ENCODE peak calls at places on chromosomes 11 and 22, in nine cellular contexts. One of them, this sample, is unnamed.

GRCh38 chr22:44214764-44215163 is 34.0 kb downstream of the PARVG start:
- DNase-seq in stimulated activated naive CD8-positive, alpha-beta T cell treated with anti-CD3 and anti-CD28 coated beads, Interleukin-15, amount 100 ng/mL, for 72 hours: no peak
- DNase-seq in stimulated activated CD4-positive, alpha-beta T cell treated with anti-CD3 and anti-CD28 coated beads, Interleukin-1b, Interleukin-23, amount 100 ng/mL, for 48 hours: no peak
- DNase-seq in T-helper 1 cell: no peak
- DNase-seq in NCI-H1436 treated with DMSO at 0.1 percent for 48 hours: no peak
- DNase-seq in NCI-H1105: no peak
- DNase-seq in AG08395: no peak
- DNase-seq in stimulated activated CD8-positive, alpha-beta memory T cell treated with anti-CD3 and anti-CD28 coated beads, Interleukin-15, amount 100 ng/mL, for 24 hours: no peak
- DNase-seq in A172: no peak
- DNase-seq in this sample: no peak

GRCh38 chr11:2576536-2576935 is 123.3 kb downstream of the KCNQ1OT1 start:
- DNase-seq in stimulated activated naive CD8-positive, alpha-beta T cell treated with anti-CD3 and anti-CD28 coated beads, Interleukin-15, amount 100 ng/mL, for 72 hours: peak
- DNase-seq in stimulated activated CD4-positive, alpha-beta T cell treated with anti-CD3 and anti-CD28 coated beads, Interleukin-1b, Interleukin-23, amount 100 ng/mL, for 48 hours: no peak
- DNase-seq in T-helper 1 cell: no peak
- DNase-seq in NCI-H1436 treated with DMSO at 0.1 percent for 48 hours: no peak
- DNase-seq in NCI-H1105: no peak
- DNase-seq in AG08395: no peak
- DNase-seq in stimulated activated CD8-positive, alpha-beta memory T cell treated with anti-CD3 and anti-CD28 coated beads, Interleukin-15, amount 100 ng/mL, for 24 hours: no peak
- DNase-seq in A172: no peak
- DNase-seq in this sample: no peak

GRCh38 chr11:32466279-32466915 is 31.1 kb upstream of the WT1 start:
- DNase-seq in stimulated activated naive CD8-positive, alpha-beta T cell treated with anti-CD3 and anti-CD28 coated beads, Interleukin-15, amount 100 ng/mL, for 72 hours: no peak
- DNase-seq in stimulated activated CD4-positive, alpha-beta T cell treated with anti-CD3 and anti-CD28 coated beads, Interleukin-1b, Interleukin-23, amount 100 ng/mL, for 48 hours: no peak
- DNase-seq in T-helper 1 cell: no peak
- DNase-seq in NCI-H1436 treated with DMSO at 0.1 percent for 48 hours: no peak
- DNase-seq in NCI-H1105: no peak
- DNase-seq in AG08395: no peak
- DNase-seq in stimulated activated CD8-positive, alpha-beta memory T cell treated with anti-CD3 and anti-CD28 coated beads, Interleukin-15, amount 100 ng/mL, for 24 hours: no peak
- DNase-seq in A172: peak
- DNase-seq in this sample: no peak

GRCh38 chr11:63670738-63671321 is 346 bp downstream of the ATL3 start:
- DNase-seq in stimulated activated naive CD8-positive, alpha-beta T cell treated with anti-CD3 and anti-CD28 coated beads, Interleukin-15, amount 100 ng/mL, for 72 hours: peak
- DNase-seq in stimulated activated CD4-positive, alpha-beta T cell treated with anti-CD3 and anti-CD28 coated beads, Interleukin-1b, Interleukin-23, amount 100 ng/mL, for 48 hours: peak
- DNase-seq in T-helper 1 cell: no peak
- DNase-seq in NCI-H1436 treated with DMSO at 0.1 percent for 48 hours: no peak
- DNase-seq in NCI-H1105: peak
- DNase-seq in AG08395: peak
- DNase-seq in stimulated activated CD8-positive, alpha-beta memory T cell treated with anti-CD3 and anti-CD28 coated beads, Interleukin-15, amount 100 ng/mL, for 24 hours: no peak
- DNase-seq in A172: no peak
- DNase-seq in this sample: peak

GRCh38 chr22:46058591-46059519 is 81.9 kb upstream of the WNT7B start:
- DNase-seq in stimulated activated naive CD8-positive, alpha-beta T cell treated with anti-CD3 and anti-CD28 coated beads, Interleukin-15, amount 100 ng/mL, for 72 hours: no peak
- DNase-seq in stimulated activated CD4-positive, alpha-beta T cell treated with anti-CD3 and anti-CD28 coated beads, Interleukin-1b, Interleukin-23, amount 100 ng/mL, for 48 hours: no peak
- DNase-seq in T-helper 1 cell: no peak
- DNase-seq in NCI-H1436 treated with DMSO at 0.1 percent for 48 hours: no peak
- DNase-seq in NCI-H1105: peak
- DNase-seq in AG08395: no peak
- DNase-seq in stimulated activated CD8-positive, alpha-beta memory T cell treated with anti-CD3 and anti-CD28 coated beads, Interleukin-15, amount 100 ng/mL, for 24 hours: no peak
- DNase-seq in A172: no peak
- DNase-seq in this sample: no peak

GRCh38 chr11:17528181-17528691 is 16.0 kb downstream of the USH1C start:
- DNase-seq in stimulated activated naive CD8-positive, alpha-beta T cell treated with anti-CD3 and anti-CD28 coated beads, Interleukin-15, amount 100 ng/mL, for 72 hours: peak
- DNase-seq in stimulated activated CD4-positive, alpha-beta T cell treated with anti-CD3 and anti-CD28 coated beads, Interleukin-1b, Interleukin-23, amount 100 ng/mL, for 48 hours: peak
- DNase-seq in T-helper 1 cell: no peak
- DNase-seq in NCI-H1436 treated with DMSO at 0.1 percent for 48 hours: no peak
- DNase-seq in NCI-H1105: no peak
- DNase-seq in AG08395: peak
- DNase-seq in stimulated activated CD8-positive, alpha-beta memory T cell treated with anti-CD3 and anti-CD28 coated beads, Interleukin-15, amount 100 ng/mL, for 24 hours: no peak
- DNase-seq in A172: peak
- DNase-seq in this sample: peak

GRCh38 chr11:114086394-114086793 is 26.9 kb downstream of the ZBTB16 start:
- DNase-seq in stimulated activated naive CD8-positive, alpha-beta T cell treated with anti-CD3 and anti-CD28 coated beads, Interleukin-15, amount 100 ng/mL, for 72 hours: no peak
- DNase-seq in stimulated activated CD4-positive, alpha-beta T cell treated with anti-CD3 and anti-CD28 coated beads, Interleukin-1b, Interleukin-23, amount 100 ng/mL, for 48 hours: no peak
- DNase-seq in T-helper 1 cell: no peak
- DNase-seq in NCI-H1436 treated with DMSO at 0.1 percent for 48 hours: no peak
- DNase-seq in NCI-H1105: no peak
- DNase-seq in AG08395: no peak
- DNase-seq in stimulated activated CD8-positive, alpha-beta memory T cell treated with anti-CD3 and anti-CD28 coated beads, Interleukin-15, amount 100 ng/mL, for 24 hours: no peak
- DNase-seq in A172: no peak
- DNase-seq in this sample: no peak

GRCh38 chr11:48020092-48020755 is 39.9 kb downstream of the PTPRJ start:
- DNase-seq in stimulated activated naive CD8-positive, alpha-beta T cell treated with anti-CD3 and anti-CD28 coated beads, Interleukin-15, amount 100 ng/mL, for 72 hours: peak
- DNase-seq in stimulated activated CD4-positive, alpha-beta T cell treated with anti-CD3 and anti-CD28 coated beads, Interleukin-1b, Interleukin-23, amount 100 ng/mL, for 48 hours: peak
- DNase-seq in T-helper 1 cell: no peak
- DNase-seq in NCI-H1436 treated with DMSO at 0.1 percent for 48 hours: no peak
- DNase-seq in NCI-H1105: no peak
- DNase-seq in AG08395: no peak
- DNase-seq in stimulated activated CD8-positive, alpha-beta memory T cell treated with anti-CD3 and anti-CD28 coated beads, Interleukin-15, amount 100 ng/mL, for 24 hours: no peak
- DNase-seq in A172: no peak
- DNase-seq in this sample: no peak

GRCh38 chr22:24115247-24116207 is 65.8 kb upstream of the SUSD2 start:
- DNase-seq in stimulated activated naive CD8-positive, alpha-beta T cell treated with anti-CD3 and anti-CD28 coated beads, Interleukin-15, amount 100 ng/mL, for 72 hours: no peak
- DNase-seq in stimulated activated CD4-positive, alpha-beta T cell treated with anti-CD3 and anti-CD28 coated beads, Interleukin-1b, Interleukin-23, amount 100 ng/mL, for 48 hours: no peak
- DNase-seq in T-helper 1 cell: no peak
- DNase-seq in NCI-H1436 treated with DMSO at 0.1 percent for 48 hours: no peak
- DNase-seq in NCI-H1105: no peak
- DNase-seq in AG08395: no peak
- DNase-seq in stimulated activated CD8-positive, alpha-beta memory T cell treated with anti-CD3 and anti-CD28 coated beads, Interleukin-15, amount 100 ng/mL, for 24 hours: no peak
- DNase-seq in A172: no peak
- DNase-seq in this sample: no peak

GRCh38 chr11:78929092-78929905 is 354.6 kb upstream of the NARS2 start:
- DNase-seq in stimulated activated naive CD8-positive, alpha-beta T cell treated with anti-CD3 and anti-CD28 coated beads, Interleukin-15, amount 100 ng/mL, for 72 hours: no peak
- DNase-seq in stimulated activated CD4-positive, alpha-beta T cell treated with anti-CD3 and anti-CD28 coated beads, Interleukin-1b, Interleukin-23, amount 100 ng/mL, for 48 hours: no peak
- DNase-seq in T-helper 1 cell: no peak
- DNase-seq in NCI-H1436 treated with DMSO at 0.1 percent for 48 hours: no peak
- DNase-seq in NCI-H1105: no peak
- DNase-seq in AG08395: no peak
- DNase-seq in stimulated activated CD8-positive, alpha-beta memory T cell treated with anti-CD3 and anti-CD28 coated beads, Interleukin-15, amount 100 ng/mL, for 24 hours: no peak
- DNase-seq in A172: no peak
- DNase-seq in this sample: no peak

GRCh38 chr11:70202898-70203748 is at the start of gene FADD:
- DNase-seq in stimulated activated naive CD8-positive, alpha-beta T cell treated with anti-CD3 and anti-CD28 coated beads, Interleukin-15, amount 100 ng/mL, for 72 hours: peak
- DNase-seq in stimulated activated CD4-positive, alpha-beta T cell treated with anti-CD3 and anti-CD28 coated beads, Interleukin-1b, Interleukin-23, amount 100 ng/mL, for 48 hours: peak
- DNase-seq in T-helper 1 cell: peak
- DNase-seq in NCI-H1436 treated with DMSO at 0.1 percent for 48 hours: peak
- DNase-seq in NCI-H1105: peak
- DNase-seq in AG08395: peak
- DNase-seq in stimulated activated CD8-positive, alpha-beta memory T cell treated with anti-CD3 and anti-CD28 coated beads, Interleukin-15, amount 100 ng/mL, for 24 hours: peak
- DNase-seq in A172: peak
- DNase-seq in this sample: peak

GRCh38 chr22:46941958-46942815 is 179.7 kb downstream of the TBC1D22A start:
- DNase-seq in stimulated activated naive CD8-positive, alpha-beta T cell treated with anti-CD3 and anti-CD28 coated beads, Interleukin-15, amount 100 ng/mL, for 72 hours: no peak
- DNase-seq in stimulated activated CD4-positive, alpha-beta T cell treated with anti-CD3 and anti-CD28 coated beads, Interleukin-1b, Interleukin-23, amount 100 ng/mL, for 48 hours: no peak
- DNase-seq in T-helper 1 cell: no peak
- DNase-seq in NCI-H1436 treated with DMSO at 0.1 percent for 48 hours: no peak
- DNase-seq in NCI-H1105: no peak
- DNase-seq in AG08395: no peak
- DNase-seq in stimulated activated CD8-positive, alpha-beta memory T cell treated with anti-CD3 and anti-CD28 coated beads, Interleukin-15, amount 100 ng/mL, for 24 hours: no peak
- DNase-seq in A172: peak
- DNase-seq in this sample: no peak

GRCh38 chr11:32671051-32671450 is 87.4 kb downstream of the EIF3M start:
- DNase-seq in stimulated activated naive CD8-positive, alpha-beta T cell treated with anti-CD3 and anti-CD28 coated beads, Interleukin-15, amount 100 ng/mL, for 72 hours: no peak
- DNase-seq in stimulated activated CD4-positive, alpha-beta T cell treated with anti-CD3 and anti-CD28 coated beads, Interleukin-1b, Interleukin-23, amount 100 ng/mL, for 48 hours: no peak
- DNase-seq in T-helper 1 cell: no peak
- DNase-seq in NCI-H1436 treated with DMSO at 0.1 percent for 48 hours: no peak
- DNase-seq in NCI-H1105: no peak
- DNase-seq in AG08395: no peak
- DNase-seq in stimulated activated CD8-positive, alpha-beta memory T cell treated with anti-CD3 and anti-CD28 coated beads, Interleukin-15, amount 100 ng/mL, for 24 hours: no peak
- DNase-seq in A172: no peak
- DNase-seq in this sample: no peak

GRCh38 chr22:26477341-26477731 is 6.2 kb downstream of the HPS4 start:
- DNase-seq in stimulated activated naive CD8-positive, alpha-beta T cell treated with anti-CD3 and anti-CD28 coated beads, Interleukin-15, amount 100 ng/mL, for 72 hours: no peak
- DNase-seq in stimulated activated CD4-positive, alpha-beta T cell treated with anti-CD3 and anti-CD28 coated beads, Interleukin-1b, Interleukin-23, amount 100 ng/mL, for 48 hours: no peak
- DNase-seq in T-helper 1 cell: no peak
- DNase-seq in NCI-H1436 treated with DMSO at 0.1 percent for 48 hours: no peak
- DNase-seq in NCI-H1105: no peak
- DNase-seq in AG08395: no peak
- DNase-seq in stimulated activated CD8-positive, alpha-beta memory T cell treated with anti-CD3 and anti-CD28 coated beads, Interleukin-15, amount 100 ng/mL, for 24 hours: no peak
- DNase-seq in A172: no peak
- DNase-seq in this sample: no peak

GRCh38 chr22:37526376-37526775 is 7.2 kb upstream of the CARD10 start:
- DNase-seq in stimulated activated naive CD8-positive, alpha-beta T cell treated with anti-CD3 and anti-CD28 coated beads, Interleukin-15, amount 100 ng/mL, for 72 hours: no peak
- DNase-seq in stimulated activated CD4-positive, alpha-beta T cell treated with anti-CD3 and anti-CD28 coated beads, Interleukin-1b, Interleukin-23, amount 100 ng/mL, for 48 hours: no peak
- DNase-seq in T-helper 1 cell: no peak
- DNase-seq in NCI-H1436 treated with DMSO at 0.1 percent for 48 hours: no peak
- DNase-seq in NCI-H1105: no peak
- DNase-seq in AG08395: peak
- DNase-seq in stimulated activated CD8-positive, alpha-beta memory T cell treated with anti-CD3 and anti-CD28 coated beads, Interleukin-15, amount 100 ng/mL, for 24 hours: no peak
- DNase-seq in A172: peak
- DNase-seq in this sample: no peak

GRCh38 chr11:3152471-3153110 is 12.5 kb downstream of the OSBPL5 start:
- DNase-seq in stimulated activated naive CD8-positive, alpha-beta T cell treated with anti-CD3 and anti-CD28 coated beads, Interleukin-15, amount 100 ng/mL, for 72 hours: no peak
- DNase-seq in stimulated activated CD4-positive, alpha-beta T cell treated with anti-CD3 and anti-CD28 coated beads, Interleukin-1b, Interleukin-23, amount 100 ng/mL, for 48 hours: no peak
- DNase-seq in T-helper 1 cell: no peak
- DNase-seq in NCI-H1436 treated with DMSO at 0.1 percent for 48 hours: no peak
- DNase-seq in NCI-H1105: no peak
- DNase-seq in AG08395: no peak
- DNase-seq in stimulated activated CD8-positive, alpha-beta memory T cell treated with anti-CD3 and anti-CD28 coated beads, Interleukin-15, amount 100 ng/mL, for 24 hours: no peak
- DNase-seq in A172: no peak
- DNase-seq in this sample: no peak

GRCh38 chr22:23834830-23835772 is 3.7 kb downstream of the DERL3 start:
- DNase-seq in stimulated activated naive CD8-positive, alpha-beta T cell treated with anti-CD3 and anti-CD28 coated beads, Interleukin-15, amount 100 ng/mL, for 72 hours: no peak
- DNase-seq in stimulated activated CD4-positive, alpha-beta T cell treated with anti-CD3 and anti-CD28 coated beads, Interleukin-1b, Interleukin-23, amount 100 ng/mL, for 48 hours: no peak
- DNase-seq in T-helper 1 cell: no peak
- DNase-seq in NCI-H1436 treated with DMSO at 0.1 percent for 48 hours: no peak
- DNase-seq in NCI-H1105: no peak
- DNase-seq in AG08395: no peak
- DNase-seq in stimulated activated CD8-positive, alpha-beta memory T cell treated with anti-CD3 and anti-CD28 coated beads, Interleukin-15, amount 100 ng/mL, for 24 hours: no peak
- DNase-seq in A172: no peak
- DNase-seq in this sample: no peak

GRCh38 chr11:123653405-123653996 is 923 bp downstream of the SCN3B start:
- DNase-seq in stimulated activated naive CD8-positive, alpha-beta T cell treated with anti-CD3 and anti-CD28 coated beads, Interleukin-15, amount 100 ng/mL, for 72 hours: no peak
- DNase-seq in stimulated activated CD4-positive, alpha-beta T cell treated with anti-CD3 and anti-CD28 coated beads, Interleukin-1b, Interleukin-23, amount 100 ng/mL, for 48 hours: no peak
- DNase-seq in T-helper 1 cell: no peak
- DNase-seq in NCI-H1436 treated with DMSO at 0.1 percent for 48 hours: no peak
- DNase-seq in NCI-H1105: peak
- DNase-seq in AG08395: peak
- DNase-seq in stimulated activated CD8-positive, alpha-beta memory T cell treated with anti-CD3 and anti-CD28 coated beads, Interleukin-15, amount 100 ng/mL, for 24 hours: no peak
- DNase-seq in A172: no peak
- DNase-seq in this sample: no peak

GRCh38 chr11:8811571-8811970 is 99.4 kb upstream of the AKIP1 start:
- DNase-seq in stimulated activated naive CD8-positive, alpha-beta T cell treated with anti-CD3 and anti-CD28 coated beads, Interleukin-15, amount 100 ng/mL, for 72 hours: no peak
- DNase-seq in stimulated activated CD4-positive, alpha-beta T cell treated with anti-CD3 and anti-CD28 coated beads, Interleukin-1b, Interleukin-23, amount 100 ng/mL, for 48 hours: no peak
- DNase-seq in T-helper 1 cell: no peak
- DNase-seq in NCI-H1436 treated with DMSO at 0.1 percent for 48 hours: no peak
- DNase-seq in NCI-H1105: no peak
- DNase-seq in AG08395: no peak
- DNase-seq in stimulated activated CD8-positive, alpha-beta memory T cell treated with anti-CD3 and anti-CD28 coated beads, Interleukin-15, amount 100 ng/mL, for 24 hours: no peak
- DNase-seq in A172: no peak
- DNase-seq in this sample: no peak

GRCh38 chr11:115892016-115892415 is 387.8 kb upstream of the CADM1 start:
- DNase-seq in stimulated activated naive CD8-positive, alpha-beta T cell treated with anti-CD3 and anti-CD28 coated beads, Interleukin-15, amount 100 ng/mL, for 72 hours: no peak
- DNase-seq in stimulated activated CD4-positive, alpha-beta T cell treated with anti-CD3 and anti-CD28 coated beads, Interleukin-1b, Interleukin-23, amount 100 ng/mL, for 48 hours: no peak
- DNase-seq in T-helper 1 cell: no peak
- DNase-seq in NCI-H1436 treated with DMSO at 0.1 percent for 48 hours: no peak
- DNase-seq in NCI-H1105: no peak
- DNase-seq in AG08395: no peak
- DNase-seq in stimulated activated CD8-positive, alpha-beta memory T cell treated with anti-CD3 and anti-CD28 coated beads, Interleukin-15, amount 100 ng/mL, for 24 hours: no peak
- DNase-seq in A172: peak
- DNase-seq in this sample: no peak

GRCh38 chr11:47001666-47002285 is 65.2 kb downstream of the CSTPP1 start:
- DNase-seq in stimulated activated naive CD8-positive, alpha-beta T cell treated with anti-CD3 and anti-CD28 coated beads, Interleukin-15, amount 100 ng/mL, for 72 hours: no peak
- DNase-seq in stimulated activated CD4-positive, alpha-beta T cell treated with anti-CD3 and anti-CD28 coated beads, Interleukin-1b, Interleukin-23, amount 100 ng/mL, for 48 hours: no peak
- DNase-seq in T-helper 1 cell: no peak
- DNase-seq in NCI-H1436 treated with DMSO at 0.1 percent for 48 hours: no peak
- DNase-seq in NCI-H1105: no peak
- DNase-seq in AG08395: no peak
- DNase-seq in stimulated activated CD8-positive, alpha-beta memory T cell treated with anti-CD3 and anti-CD28 coated beads, Interleukin-15, amount 100 ng/mL, for 24 hours: no peak
- DNase-seq in A172: no peak
- DNase-seq in this sample: no peak

GRCh38 chr11:74487875-74488274 is 5.6 kb downstream of the LIPT2 start:
- DNase-seq in stimulated activated naive CD8-positive, alpha-beta T cell treated with anti-CD3 and anti-CD28 coated beads, Interleukin-15, amount 100 ng/mL, for 72 hours: no peak
- DNase-seq in stimulated activated CD4-positive, alpha-beta T cell treated with anti-CD3 and anti-CD28 coated beads, Interleukin-1b, Interleukin-23, amount 100 ng/mL, for 48 hours: no peak
- DNase-seq in T-helper 1 cell: no peak
- DNase-seq in NCI-H1436 treated with DMSO at 0.1 percent for 48 hours: no peak
- DNase-seq in NCI-H1105: no peak
- DNase-seq in AG08395: no peak
- DNase-seq in stimulated activated CD8-positive, alpha-beta memory T cell treated with anti-CD3 and anti-CD28 coated beads, Interleukin-15, amount 100 ng/mL, for 24 hours: no peak
- DNase-seq in A172: no peak
- DNase-seq in this sample: no peak

GRCh38 chr11:134476435-134477021 is 64.5 kb upstream of the B3GAT1 start:
- DNase-seq in stimulated activated naive CD8-positive, alpha-beta T cell treated with anti-CD3 and anti-CD28 coated beads, Interleukin-15, amount 100 ng/mL, for 72 hours: no peak
- DNase-seq in stimulated activated CD4-positive, alpha-beta T cell treated with anti-CD3 and anti-CD28 coated beads, Interleukin-1b, Interleukin-23, amount 100 ng/mL, for 48 hours: no peak
- DNase-seq in T-helper 1 cell: no peak
- DNase-seq in NCI-H1436 treated with DMSO at 0.1 percent for 48 hours: no peak
- DNase-seq in NCI-H1105: no peak
- DNase-seq in AG08395: no peak
- DNase-seq in stimulated activated CD8-positive, alpha-beta memory T cell treated with anti-CD3 and anti-CD28 coated beads, Interleukin-15, amount 100 ng/mL, for 24 hours: no peak
- DNase-seq in A172: peak
- DNase-seq in this sample: no peak

GRCh38 chr11:93089474-93090102 is 108.2 kb downstream of the SLC36A4 start:
- DNase-seq in stimulated activated naive CD8-positive, alpha-beta T cell treated with anti-CD3 and anti-CD28 coated beads, Interleukin-15, amount 100 ng/mL, for 72 hours: no peak
- DNase-seq in stimulated activated CD4-positive, alpha-beta T cell treated with anti-CD3 and anti-CD28 coated beads, Interleukin-1b, Interleukin-23, amount 100 ng/mL, for 48 hours: no peak
- DNase-seq in T-helper 1 cell: no peak
- DNase-seq in NCI-H1436 treated with DMSO at 0.1 percent for 48 hours: peak
- DNase-seq in NCI-H1105: no peak
- DNase-seq in AG08395: peak
- DNase-seq in stimulated activated CD8-positive, alpha-beta memory T cell treated with anti-CD3 and anti-CD28 coated beads, Interleukin-15, amount 100 ng/mL, for 24 hours: no peak
- DNase-seq in A172: peak
- DNase-seq in this sample: no peak

GRCh38 chr11:26860411-26860810 is 133.5 kb upstream of the FIBIN start:
- DNase-seq in stimulated activated naive CD8-positive, alpha-beta T cell treated with anti-CD3 and anti-CD28 coated beads, Interleukin-15, amount 100 ng/mL, for 72 hours: no peak
- DNase-seq in stimulated activated CD4-positive, alpha-beta T cell treated with anti-CD3 and anti-CD28 coated beads, Interleukin-1b, Interleukin-23, amount 100 ng/mL, for 48 hours: no peak
- DNase-seq in T-helper 1 cell: no peak
- DNase-seq in NCI-H1436 treated with DMSO at 0.1 percent for 48 hours: no peak
- DNase-seq in NCI-H1105: no peak
- DNase-seq in AG08395: peak
- DNase-seq in stimulated activated CD8-positive, alpha-beta memory T cell treated with anti-CD3 and anti-CD28 coated beads, Interleukin-15, amount 100 ng/mL, for 24 hours: no peak
- DNase-seq in A172: no peak
- DNase-seq in this sample: no peak

GRCh38 chr22:35480143-35480542 is 60.5 kb upstream of the RASD2 start:
- DNase-seq in stimulated activated naive CD8-positive, alpha-beta T cell treated with anti-CD3 and anti-CD28 coated beads, Interleukin-15, amount 100 ng/mL, for 72 hours: no peak
- DNase-seq in stimulated activated CD4-positive, alpha-beta T cell treated with anti-CD3 and anti-CD28 coated beads, Interleukin-1b, Interleukin-23, amount 100 ng/mL, for 48 hours: no peak
- DNase-seq in T-helper 1 cell: no peak
- DNase-seq in NCI-H1436 treated with DMSO at 0.1 percent for 48 hours: no peak
- DNase-seq in NCI-H1105: no peak
- DNase-seq in AG08395: peak
- DNase-seq in stimulated activated CD8-positive, alpha-beta memory T cell treated with anti-CD3 and anti-CD28 coated beads, Interleukin-15, amount 100 ng/mL, for 24 hours: no peak
- DNase-seq in A172: peak
- DNase-seq in this sample: no peak

GRCh38 chr11:80616070-80616800 is 1175.4 kb upstream of the TENM4 start:
- DNase-seq in stimulated activated naive CD8-positive, alpha-beta T cell treated with anti-CD3 and anti-CD28 coated beads, Interleukin-15, amount 100 ng/mL, for 72 hours: no peak
- DNase-seq in stimulated activated CD4-positive, alpha-beta T cell treated with anti-CD3 and anti-CD28 coated beads, Interleukin-1b, Interleukin-23, amount 100 ng/mL, for 48 hours: no peak
- DNase-seq in T-helper 1 cell: no peak
- DNase-seq in NCI-H1436 treated with DMSO at 0.1 percent for 48 hours: no peak
- DNase-seq in NCI-H1105: no peak
- DNase-seq in AG08395: no peak
- DNase-seq in stimulated activated CD8-positive, alpha-beta memory T cell treated with anti-CD3 and anti-CD28 coated beads, Interleukin-15, amount 100 ng/mL, for 24 hours: no peak
- DNase-seq in A172: no peak
- DNase-seq in this sample: no peak

GRCh38 chr11:1949302-1949701 is 2.2 kb downstream of the MRPL23 start:
- DNase-seq in stimulated activated naive CD8-positive, alpha-beta T cell treated with anti-CD3 and anti-CD28 coated beads, Interleukin-15, amount 100 ng/mL, for 72 hours: no peak
- DNase-seq in stimulated activated CD4-positive, alpha-beta T cell treated with anti-CD3 and anti-CD28 coated beads, Interleukin-1b, Interleukin-23, amount 100 ng/mL, for 48 hours: no peak
- DNase-seq in T-helper 1 cell: no peak
- DNase-seq in NCI-H1436 treated with DMSO at 0.1 percent for 48 hours: no peak
- DNase-seq in NCI-H1105: no peak
- DNase-seq in AG08395: no peak
- DNase-seq in stimulated activated CD8-positive, alpha-beta memory T cell treated with anti-CD3 and anti-CD28 coated beads, Interleukin-15, amount 100 ng/mL, for 24 hours: no peak
- DNase-seq in A172: no peak
- DNase-seq in this sample: no peak

GRCh38 chr11:68651985-68652682 is 32.2 kb upstream of the GAL start:
- DNase-seq in stimulated activated naive CD8-positive, alpha-beta T cell treated with anti-CD3 and anti-CD28 coated beads, Interleukin-15, amount 100 ng/mL, for 72 hours: no peak
- DNase-seq in stimulated activated CD4-positive, alpha-beta T cell treated with anti-CD3 and anti-CD28 coated beads, Interleukin-1b, Interleukin-23, amount 100 ng/mL, for 48 hours: no peak
- DNase-seq in T-helper 1 cell: no peak
- DNase-seq in NCI-H1436 treated with DMSO at 0.1 percent for 48 hours: no peak
- DNase-seq in NCI-H1105: no peak
- DNase-seq in AG08395: no peak
- DNase-seq in stimulated activated CD8-positive, alpha-beta memory T cell treated with anti-CD3 and anti-CD28 coated beads, Interleukin-15, amount 100 ng/mL, for 24 hours: no peak
- DNase-seq in A172: no peak
- DNase-seq in this sample: no peak

GRCh38 chr11:65766535-65766934 is 14.2 kb downstream of the AP5B1 start:
- DNase-seq in stimulated activated naive CD8-positive, alpha-beta T cell treated with anti-CD3 and anti-CD28 coated beads, Interleukin-15, amount 100 ng/mL, for 72 hours: no peak
- DNase-seq in stimulated activated CD4-positive, alpha-beta T cell treated with anti-CD3 and anti-CD28 coated beads, Interleukin-1b, Interleukin-23, amount 100 ng/mL, for 48 hours: no peak
- DNase-seq in T-helper 1 cell: no peak
- DNase-seq in NCI-H1436 treated with DMSO at 0.1 percent for 48 hours: no peak
- DNase-seq in NCI-H1105: no peak
- DNase-seq in AG08395: peak
- DNase-seq in stimulated activated CD8-positive, alpha-beta memory T cell treated with anti-CD3 and anti-CD28 coated beads, Interleukin-15, amount 100 ng/mL, for 24 hours: no peak
- DNase-seq in A172: peak
- DNase-seq in this sample: no peak

GRCh38 chr11:77158041-77158695 is 30.1 kb downstream of the MYO7A start:
- DNase-seq in stimulated activated naive CD8-positive, alpha-beta T cell treated with anti-CD3 and anti-CD28 coated beads, Interleukin-15, amount 100 ng/mL, for 72 hours: no peak
- DNase-seq in stimulated activated CD4-positive, alpha-beta T cell treated with anti-CD3 and anti-CD28 coated beads, Interleukin-1b, Interleukin-23, amount 100 ng/mL, for 48 hours: no peak
- DNase-seq in T-helper 1 cell: no peak
- DNase-seq in NCI-H1436 treated with DMSO at 0.1 percent for 48 hours: no peak
- DNase-seq in NCI-H1105: no peak
- DNase-seq in AG08395: no peak
- DNase-seq in stimulated activated CD8-positive, alpha-beta memory T cell treated with anti-CD3 and anti-CD28 coated beads, Interleukin-15, amount 100 ng/mL, for 24 hours: no peak
- DNase-seq in A172: no peak
- DNase-seq in this sample: no peak